ENCODE peak calls at places on chromosomes 16 and 17, in seven cellular contexts. One of them, this sample, is unnamed.

GRCh38 chr16:86016201-86016965 is 117.4 kb downstream of the IRF8 start:
- DNase-seq in AG04450: no peak
- DNase-seq in stimulated activated naive B cell treated with anti-CD40 and anti-IgM and Interleukin-4, amounts not matched to agents 10 μg/mL and 1 μg/mL and 100 μg/mL, for 72 hours: peak; percentile 41
- DNase-seq in HFF-Myc: no peak
- DNase-seq in T-helper 17 cell: no peak
- DNase-seq in left ventricle myocardium superior: no peak
- DNase-seq in tibial artery: no peak
- DNase-seq in this sample: peak; percentile 10

GRCh38 chr16:8989099-8989878 is 25.6 kb upstream of the USP7 start:
- DNase-seq in AG04450: no peak
- DNase-seq in stimulated activated naive B cell treated with anti-CD40 and anti-IgM and Interleukin-4, amounts not matched to agents 10 μg/mL and 1 μg/mL and 100 μg/mL, for 72 hours: no peak
- DNase-seq in HFF-Myc: no peak
- DNase-seq in T-helper 17 cell: no peak
- DNase-seq in left ventricle myocardium superior: no peak
- DNase-seq in tibial artery: no peak
- DNase-seq in this sample: no peak

GRCh38 chr16:86502856-86503748 is 7.2 kb upstream of the FOXF1 start:
- DNase-seq in AG04450: no peak
- DNase-seq in stimulated activated naive B cell treated with anti-CD40 and anti-IgM and Interleukin-4, amounts not matched to agents 10 μg/mL and 1 μg/mL and 100 μg/mL, for 72 hours: no peak
- DNase-seq in HFF-Myc: peak; percentile 76
- DNase-seq in T-helper 17 cell: no peak
- DNase-seq in left ventricle myocardium superior: no peak
- DNase-seq in tibial artery: no peak
- DNase-seq in this sample: no peak

GRCh38 chr16:88541109-88541508 is 29.1 kb upstream of the ZC3H18 start:
- DNase-seq in AG04450: no peak
- DNase-seq in stimulated activated naive B cell treated with anti-CD40 and anti-IgM and Interleukin-4, amounts not matched to agents 10 μg/mL and 1 μg/mL and 100 μg/mL, for 72 hours: no peak
- DNase-seq in HFF-Myc: no peak
- DNase-seq in T-helper 17 cell: no peak
- DNase-seq in left ventricle myocardium superior: no peak
- DNase-seq in tibial artery: no peak
- DNase-seq in this sample: no peak

GRCh38 chr17:16243811-16244567 is 27.0 kb downstream of the PIGL start:
- DNase-seq in AG04450: no peak
- DNase-seq in stimulated activated naive B cell treated with anti-CD40 and anti-IgM and Interleukin-4, amounts not matched to agents 10 μg/mL and 1 μg/mL and 100 μg/mL, for 72 hours: no peak
- DNase-seq in HFF-Myc: no peak
- DNase-seq in T-helper 17 cell: no peak
- DNase-seq in left ventricle myocardium superior: no peak
- DNase-seq in tibial artery: no peak
- DNase-seq in this sample: no peak

GRCh38 chr17:73342057-73342522 is 30.3 kb upstream of the CDC42EP4 start:
- DNase-seq in AG04450: no peak
- DNase-seq in stimulated activated naive B cell treated with anti-CD40 and anti-IgM and Interleukin-4, amounts not matched to agents 10 μg/mL and 1 μg/mL and 100 μg/mL, for 72 hours: no peak
- DNase-seq in HFF-Myc: peak; percentile 51
- DNase-seq in T-helper 17 cell: no peak
- DNase-seq in left ventricle myocardium superior: peak; percentile 71
- DNase-seq in tibial artery: peak; percentile 64
- DNase-seq in this sample: peak; percentile 93

GRCh38 chr16:27241658-27242057 is 26.9 kb downstream of the NSMCE1 start:
- DNase-seq in AG04450: no peak
- DNase-seq in stimulated activated naive B cell treated with anti-CD40 and anti-IgM and Interleukin-4, amounts not matched to agents 10 μg/mL and 1 μg/mL and 100 μg/mL, for 72 hours: no peak
- DNase-seq in HFF-Myc: no peak
- DNase-seq in T-helper 17 cell: no peak
- DNase-seq in left ventricle myocardium superior: no peak
- DNase-seq in tibial artery: no peak
- DNase-seq in this sample: no peak

GRCh38 chr17:17724991-17725852 is 44.0 kb downstream of the RAI1 start:
- DNase-seq in AG04450: no peak
- DNase-seq in stimulated activated naive B cell treated with anti-CD40 and anti-IgM and Interleukin-4, amounts not matched to agents 10 μg/mL and 1 μg/mL and 100 μg/mL, for 72 hours: no peak
- DNase-seq in HFF-Myc: no peak
- DNase-seq in T-helper 17 cell: no peak
- DNase-seq in left ventricle myocardium superior: no peak
- DNase-seq in tibial artery: no peak
- DNase-seq in this sample: no peak

GRCh38 chr16:85759631-85760419 is 8.9 kb upstream of the C16orf74 start:
- DNase-seq in AG04450: no peak
- DNase-seq in stimulated activated naive B cell treated with anti-CD40 and anti-IgM and Interleukin-4, amounts not matched to agents 10 μg/mL and 1 μg/mL and 100 μg/mL, for 72 hours: no peak
- DNase-seq in HFF-Myc: no peak
- DNase-seq in T-helper 17 cell: no peak
- DNase-seq in left ventricle myocardium superior: no peak
- DNase-seq in tibial artery: no peak
- DNase-seq in this sample: no peak

GRCh38 chr17:76451480-76451879 is 1.5 kb downstream of the UBE2O start:
- DNase-seq in AG04450: no peak
- DNase-seq in stimulated activated naive B cell treated with anti-CD40 and anti-IgM and Interleukin-4, amounts not matched to agents 10 μg/mL and 1 μg/mL and 100 μg/mL, for 72 hours: no peak
- DNase-seq in HFF-Myc: no peak
- DNase-seq in T-helper 17 cell: no peak
- DNase-seq in left ventricle myocardium superior: no peak
- DNase-seq in tibial artery: no peak
- DNase-seq in this sample: no peak

GRCh38 chr17:12256380-12256995 is 235.8 kb downstream of the MAP2K4 start:
- DNase-seq in AG04450: peak; percentile 56
- DNase-seq in stimulated activated naive B cell treated with anti-CD40 and anti-IgM and Interleukin-4, amounts not matched to agents 10 μg/mL and 1 μg/mL and 100 μg/mL, for 72 hours: no peak
- DNase-seq in HFF-Myc: peak; percentile 25
- DNase-seq in T-helper 17 cell: no peak
- DNase-seq in left ventricle myocardium superior: peak; percentile 29
- DNase-seq in tibial artery: peak; percentile 39
- DNase-seq in this sample: peak; percentile 2

GRCh38 chr16:20865420-20866126 is 34.6 kb downstream of the DCUN1D3 start:
- DNase-seq in AG04450: no peak
- DNase-seq in stimulated activated naive B cell treated with anti-CD40 and anti-IgM and Interleukin-4, amounts not matched to agents 10 μg/mL and 1 μg/mL and 100 μg/mL, for 72 hours: no peak
- DNase-seq in HFF-Myc: peak; percentile 50
- DNase-seq in T-helper 17 cell: no peak
- DNase-seq in left ventricle myocardium superior: no peak
- DNase-seq in tibial artery: no peak
- DNase-seq in this sample: no peak

GRCh38 chr17:64441772-64442549 is 7.0 kb upstream of the MILR1 start:
- DNase-seq in AG04450: no peak
- DNase-seq in stimulated activated naive B cell treated with anti-CD40 and anti-IgM and Interleukin-4, amounts not matched to agents 10 μg/mL and 1 μg/mL and 100 μg/mL, for 72 hours: no peak
- DNase-seq in HFF-Myc: no peak
- DNase-seq in T-helper 17 cell: no peak
- DNase-seq in left ventricle myocardium superior: no peak
- DNase-seq in tibial artery: peak; percentile 58
- DNase-seq in this sample: no peak

GRCh38 chr17:51472670-51473069 is 212.3 kb downstream of the UTP18 start:
- DNase-seq in AG04450: no peak
- DNase-seq in stimulated activated naive B cell treated with anti-CD40 and anti-IgM and Interleukin-4, amounts not matched to agents 10 μg/mL and 1 μg/mL and 100 μg/mL, for 72 hours: no peak
- DNase-seq in HFF-Myc: no peak
- DNase-seq in T-helper 17 cell: no peak
- DNase-seq in left ventricle myocardium superior: no peak
- DNase-seq in tibial artery: no peak
- DNase-seq in this sample: no peak

GRCh38 chr16:10984509-10984908 is 40.1 kb downstream of the CLEC16A start:
- DNase-seq in AG04450: peak; percentile 65
- DNase-seq in stimulated activated naive B cell treated with anti-CD40 and anti-IgM and Interleukin-4, amounts not matched to agents 10 μg/mL and 1 μg/mL and 100 μg/mL, for 72 hours: no peak
- DNase-seq in HFF-Myc: no peak
- DNase-seq in T-helper 17 cell: no peak
- DNase-seq in left ventricle myocardium superior: no peak
- DNase-seq in tibial artery: no peak
- DNase-seq in this sample: no peak

GRCh38 chr17:28372203-28372944 is 880 bp downstream of the SARM1 start:
- DNase-seq in AG04450: no peak
- DNase-seq in stimulated activated naive B cell treated with anti-CD40 and anti-IgM and Interleukin-4, amounts not matched to agents 10 μg/mL and 1 μg/mL and 100 μg/mL, for 72 hours: no peak
- DNase-seq in HFF-Myc: no peak
- DNase-seq in T-helper 17 cell: no peak
- DNase-seq in left ventricle myocardium superior: peak; percentile 52
- DNase-seq in tibial artery: no peak
- DNase-seq in this sample: no peak

GRCh38 chr16:28875134-28876015 is 2.9 kb upstream of the ATP2A1 start:
- DNase-seq in AG04450: no peak
- DNase-seq in stimulated activated naive B cell treated with anti-CD40 and anti-IgM and Interleukin-4, amounts not matched to agents 10 μg/mL and 1 μg/mL and 100 μg/mL, for 72 hours: no peak
- DNase-seq in HFF-Myc: no peak
- DNase-seq in T-helper 17 cell: no peak
- DNase-seq in left ventricle myocardium superior: no peak
- DNase-seq in tibial artery: no peak
- DNase-seq in this sample: no peak

GRCh38 chr17:71987634-71988033 is 133.2 kb upstream of the SOX9 start:
- DNase-seq in AG04450: no peak
- DNase-seq in stimulated activated naive B cell treated with anti-CD40 and anti-IgM and Interleukin-4, amounts not matched to agents 10 μg/mL and 1 μg/mL and 100 μg/mL, for 72 hours: no peak
- DNase-seq in HFF-Myc: no peak
- DNase-seq in T-helper 17 cell: no peak
- DNase-seq in left ventricle myocardium superior: no peak
- DNase-seq in tibial artery: no peak
- DNase-seq in this sample: no peak

GRCh38 chr17:16919663-16920627 is 52.0 kb downstream of the TNFRSF13B start:
- DNase-seq in AG04450: no peak
- DNase-seq in stimulated activated naive B cell treated with anti-CD40 and anti-IgM and Interleukin-4, amounts not matched to agents 10 μg/mL and 1 μg/mL and 100 μg/mL, for 72 hours: no peak
- DNase-seq in HFF-Myc: no peak
- DNase-seq in T-helper 17 cell: no peak
- DNase-seq in left ventricle myocardium superior: peak; percentile 10
- DNase-seq in tibial artery: peak; percentile 8
- DNase-seq in this sample: no peak

GRCh38 chr16:16021988-16022682 is 72.7 kb downstream of the ABCC1 start:
- DNase-seq in AG04450: peak; percentile 86
- DNase-seq in stimulated activated naive B cell treated with anti-CD40 and anti-IgM and Interleukin-4, amounts not matched to agents 10 μg/mL and 1 μg/mL and 100 μg/mL, for 72 hours: no peak
- DNase-seq in HFF-Myc: peak; percentile 90
- DNase-seq in T-helper 17 cell: no peak
- DNase-seq in left ventricle myocardium superior: peak; percentile 97
- DNase-seq in tibial artery: peak; percentile 98
- DNase-seq in this sample: peak; percentile 83

GRCh38 chr17:47279062-47279801 is 25.6 kb downstream of the ITGB3 start:
- DNase-seq in AG04450: peak; percentile 90
- DNase-seq in stimulated activated naive B cell treated with anti-CD40 and anti-IgM and Interleukin-4, amounts not matched to agents 10 μg/mL and 1 μg/mL and 100 μg/mL, for 72 hours: peak; percentile 69
- DNase-seq in HFF-Myc: peak; percentile 87
- DNase-seq in T-helper 17 cell: no peak
- DNase-seq in left ventricle myocardium superior: peak; percentile 76
- DNase-seq in tibial artery: peak; percentile 82
- DNase-seq in this sample: peak; percentile 100

GRCh38 chr16:65062736-65063583 is 58.9 kb downstream of the CDH11 start:
- DNase-seq in AG04450: no peak
- DNase-seq in stimulated activated naive B cell treated with anti-CD40 and anti-IgM and Interleukin-4, amounts not matched to agents 10 μg/mL and 1 μg/mL and 100 μg/mL, for 72 hours: no peak
- DNase-seq in HFF-Myc: no peak
- DNase-seq in T-helper 17 cell: no peak
- DNase-seq in left ventricle myocardium superior: no peak
- DNase-seq in tibial artery: no peak
- DNase-seq in this sample: no peak

GRCh38 chr16:58814348-58814801 is 80.3 kb upstream of the GOT2 start:
- DNase-seq in AG04450: peak; percentile 2
- DNase-seq in stimulated activated naive B cell treated with anti-CD40 and anti-IgM and Interleukin-4, amounts not matched to agents 10 μg/mL and 1 μg/mL and 100 μg/mL, for 72 hours: no peak
- DNase-seq in HFF-Myc: peak; percentile 3
- DNase-seq in T-helper 17 cell: peak; percentile 13
- DNase-seq in left ventricle myocardium superior: peak; percentile 57
- DNase-seq in tibial artery: peak; percentile 24
- DNase-seq in this sample: peak; percentile 5

GRCh38 chr16:31071861-31072260 is 2.2 kb downstream of the ZNF668 start:
- DNase-seq in AG04450: no peak
- DNase-seq in stimulated activated naive B cell treated with anti-CD40 and anti-IgM and Interleukin-4, amounts not matched to agents 10 μg/mL and 1 μg/mL and 100 μg/mL, for 72 hours: no peak
- DNase-seq in HFF-Myc: peak; percentile 92
- DNase-seq in T-helper 17 cell: no peak
- DNase-seq in left ventricle myocardium superior: no peak
- DNase-seq in tibial artery: no peak
- DNase-seq in this sample: no peak

GRCh38 chr17:81840826-81841778 is 6.3 kb upstream of the PPP1R27 start:
- DNase-seq in AG04450: no peak
- DNase-seq in stimulated activated naive B cell treated with anti-CD40 and anti-IgM and Interleukin-4, amounts not matched to agents 10 μg/mL and 1 μg/mL and 100 μg/mL, for 72 hours: no peak
- DNase-seq in HFF-Myc: no peak
- DNase-seq in T-helper 17 cell: no peak
- DNase-seq in left ventricle myocardium superior: peak; percentile 75
- DNase-seq in tibial artery: no peak
- DNase-seq in this sample: no peak

GRCh38 chr17:68379150-68379510 is 78.2 kb downstream of the WIPI1 start:
- DNase-seq in AG04450: no peak
- DNase-seq in stimulated activated naive B cell treated with anti-CD40 and anti-IgM and Interleukin-4, amounts not matched to agents 10 μg/mL and 1 μg/mL and 100 μg/mL, for 72 hours: no peak
- DNase-seq in HFF-Myc: no peak
- DNase-seq in T-helper 17 cell: no peak
- DNase-seq in left ventricle myocardium superior: no peak
- DNase-seq in tibial artery: no peak
- DNase-seq in this sample: no peak

GRCh38 chr17:76869209-76869877 is 1.1 kb downstream of the MGAT5B start:
- DNase-seq in AG04450: no peak
- DNase-seq in stimulated activated naive B cell treated with anti-CD40 and anti-IgM and Interleukin-4, amounts not matched to agents 10 μg/mL and 1 μg/mL and 100 μg/mL, for 72 hours: no peak
- DNase-seq in HFF-Myc: no peak
- DNase-seq in T-helper 17 cell: no peak
- DNase-seq in left ventricle myocardium superior: no peak
- DNase-seq in tibial artery: no peak
- DNase-seq in this sample: no peak

GRCh38 chr17:7192271-7192937 is 13.2 kb upstream of the ASGR1 start:
- DNase-seq in AG04450: no peak
- DNase-seq in stimulated activated naive B cell treated with anti-CD40 and anti-IgM and Interleukin-4, amounts not matched to agents 10 μg/mL and 1 μg/mL and 100 μg/mL, for 72 hours: no peak
- DNase-seq in HFF-Myc: no peak
- DNase-seq in T-helper 17 cell: no peak
- DNase-seq in left ventricle myocardium superior: no peak
- DNase-seq in tibial artery: no peak
- DNase-seq in this sample: no peak

GRCh38 chr16:19138601-19139000 is 24.8 kb downstream of the ITPRIPL2 start:
- DNase-seq in AG04450: peak; percentile 73
- DNase-seq in stimulated activated naive B cell treated with anti-CD40 and anti-IgM and Interleukin-4, amounts not matched to agents 10 μg/mL and 1 μg/mL and 100 μg/mL, for 72 hours: no peak
- DNase-seq in HFF-Myc: peak; percentile 60
- DNase-seq in T-helper 17 cell: no peak
- DNase-seq in left ventricle myocardium superior: peak; percentile 69
- DNase-seq in tibial artery: peak; percentile 91
- DNase-seq in this sample: no peak

GRCh38 chr16:80058236-80058635 is 457.7 kb upstream of the MAF start:
- DNase-seq in AG04450: no peak
- DNase-seq in stimulated activated naive B cell treated with anti-CD40 and anti-IgM and Interleukin-4, amounts not matched to agents 10 μg/mL and 1 μg/mL and 100 μg/mL, for 72 hours: no peak
- DNase-seq in HFF-Myc: no peak
- DNase-seq in T-helper 17 cell: no peak
- DNase-seq in left ventricle myocardium superior: peak; percentile 71
- DNase-seq in tibial artery: peak; percentile 36
- DNase-seq in this sample: no peak